ENCODE peak calls at places on chromosome 6, in nine cellular contexts. G, C, P, W, M, Q, T, X and D are unnamed samples. For H3K4me1, the result is how much of the 10 kb centered on the place peaks cover.

GRCh38 chr6:91081452-91082067 is 494.7 kb upstream of the MAP3K7 start:
- DNase-seq in M (no peak), Q (peak), W (peak), C (peak), G (no peak), P (peak), X (no peak), T (no peak), D (no peak)

GRCh38 chr6:125264476-125264875 is 37.3 kb downstream of the HDDC2 start:
- DNase-seq in T (no peak), G (no peak), C (no peak), W (no peak), Q (no peak), P (no peak), X (no peak), M (no peak), D (no peak)

GRCh38 chr6:107670792-107671199 is 153.3 kb downstream of the SCML4 start:
- DNase-seq in C (peak), T (no peak), W (peak), M (peak), X (peak), P (no peak), Q (peak), G (peak), D (peak)

GRCh38 chr6:147161974-147162495 is 42.2 kb upstream of the STXBP5 start:
- DNase-seq in X (no peak), M (no peak), W (no peak), Q (no peak), T (no peak), G (no peak), C (peak), P (no peak), D (no peak)

GRCh38 chr6:33954453-33954852 is 150.7 kb upstream of the MLN start:
- DNase-seq in M (no peak), X (peak), W (no peak), G (no peak), P (no peak), Q (no peak), C (no peak), T (no peak), D (no peak)

GRCh38 chr6:131122516-131122915 is 12.8 kb upstream of the AKAP7 start:
- DNase-seq in X (no peak), G (no peak), T (no peak), Q (no peak), M (no peak), P (no peak), W (no peak), C (no peak), D (no peak)

GRCh38 chr6:72769459-72770125 is 147.7 kb downstream of the KCNQ5 start:
- DNase-seq in T (no peak), G (no peak), W (no peak), M (no peak), C (no peak), P (peak), X (no peak), Q (no peak), D (no peak)

GRCh38 chr6:39884696-39885095 is 49.6 kb downstream of the MOCS1 start:
- DNase-seq in X (no peak), C (no peak), P (no peak), T (no peak), W (no peak), Q (no peak), G (no peak), M (no peak), D (no peak)

GRCh38 chr6:105783333-105783945 is 302.7 kb upstream of the PRDM1 start:
- DNase-seq in G (no peak), W (no peak), T (no peak), Q (no peak), C (no peak), P (no peak), X (no peak), M (no peak), D (no peak)

GRCh38 chr6:133635447-133635846 is 253.5 kb upstream of the TCF21 start:
- DNase-seq in G (no peak), C (peak), W (no peak), M (no peak), Q (no peak), T (no peak), X (no peak), P (no peak), D (no peak)

GRCh38 chr6:76770166-76770565 is 693.1 kb downstream of the HTR1B start:
- DNase-seq in W (no peak), G (no peak), Q (no peak), P (no peak), C (no peak), T (no peak), X (no peak), M (no peak), D (no peak)

GRCh38 chr6:105112577-105112976 is 67.2 kb downstream of the POPDC3 start:
- DNase-seq in G (no peak), M (no peak), T (no peak), X (no peak), Q (no peak), P (peak), C (no peak), W (no peak), D (no peak)

GRCh38 chr6:154157082-154157481 is 118.0 kb downstream of the OPRM1 start:
- DNase-seq in W (no peak), G (no peak), Q (no peak), C (no peak), X (no peak), P (peak), M (no peak), T (no peak), D (no peak)

GRCh38 chr6:94323853-94324252 is 904.5 kb upstream of the EPHA7 start:
- DNase-seq in Q (peak), X (no peak), T (no peak), C (no peak), W (no peak), M (no peak), G (no peak), P (no peak), D (no peak)

GRCh38 chr6:26195924-26196845 is 109.0 kb downstream of the HFE start:
- DNase-seq in M (no peak), X (no peak), Q (no peak), P (peak), C (peak), W (no peak), G (no peak), T (no peak), D (no peak)

GRCh38 chr6:138909511-138909910 is 78.5 kb downstream of the REPS1 start:
- DNase-seq in W (no peak), X (no peak), G (no peak), P (no peak), M (no peak), Q (no peak), C (no peak), T (no peak), D (no peak)

GRCh38 chr6:75317503-75318206 is 33.1 kb upstream of the TMEM30A start:
- DNase-seq in W (no peak), T (no peak), M (no peak), P (no peak), G (no peak), C (no peak), X (no peak), Q (peak), D (no peak)

GRCh38 chr6:36751833-36752186 is 54.2 kb downstream of the RAB44 start:
- DNase-seq in Q (no peak), W (no peak), G (no peak), C (no peak), P (no peak), M (no peak), X (no peak), T (no peak), D (no peak)

GRCh38 chr6:52566853-52567279 is 10.0 kb downstream of the TRAM2 start:
- DNase-seq in X (no peak), P (no peak), G (peak), M (peak), W (no peak), Q (no peak), C (peak), T (no peak), D (no peak)

GRCh38 chr6:79076160-79076559 is 1.9 kb downstream of the PHIP start:
- DNase-seq in P (no peak), G (no peak), C (peak), T (no peak), M (no peak), X (no peak), W (peak), Q (no peak), D (no peak)

DNA sequence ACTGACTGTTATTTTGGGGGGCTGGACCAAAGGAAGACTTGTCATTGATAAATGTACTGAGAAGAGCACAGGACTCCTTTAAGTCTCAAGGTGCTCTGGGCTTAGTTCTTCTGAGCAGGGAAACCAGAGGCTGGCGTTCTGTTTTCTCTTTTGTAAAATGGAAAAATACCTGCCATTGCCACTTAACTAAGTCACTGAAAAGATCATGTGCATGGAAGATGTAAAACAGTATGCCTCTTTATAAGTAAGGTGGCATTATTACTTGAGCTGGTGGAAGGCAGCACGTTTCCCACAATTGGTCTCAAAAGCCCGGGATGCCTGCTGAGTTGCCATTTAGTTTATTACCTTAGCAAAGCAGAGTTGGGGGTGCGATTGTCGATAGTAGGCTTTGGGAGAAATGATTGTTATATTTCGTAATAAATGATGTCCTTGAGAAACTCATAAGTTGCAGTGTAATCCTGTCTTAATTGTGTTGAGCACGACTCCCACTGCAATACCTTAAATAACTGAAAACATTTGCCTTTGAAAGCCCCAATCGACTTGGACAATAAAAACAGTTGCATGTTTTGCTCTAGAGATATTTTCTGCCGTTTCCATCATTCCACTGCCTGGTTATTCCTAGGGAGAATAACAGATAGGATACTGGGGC is 3.6 kb downstream of the JARID2 start:
- DNase-seq in Q (no peak), T (no peak), W (no peak), C (no peak), M (no peak), X (no peak), G (no peak), P (no peak), D (no peak)
- H3K4me1 ChIP-seq in Q (under half), T (under half), W (under half), C (under half), M (under half), X (under half), G (under half), P (under half), D (under half)

GRCh38 chr6:110897433-110897832 is 22.8 kb downstream of the AMD1 start:
- DNase-seq in P (no peak), T (no peak), Q (no peak), G (no peak), X (no peak), C (no peak), W (no peak), M (no peak), D (no peak)
- TF ChIP-seq CTCF in P (no peak), T (no peak), Q (no peak), G (no peak), X (no peak), C (no peak), W (no peak), M (no peak), D (no peak)

DNA sequence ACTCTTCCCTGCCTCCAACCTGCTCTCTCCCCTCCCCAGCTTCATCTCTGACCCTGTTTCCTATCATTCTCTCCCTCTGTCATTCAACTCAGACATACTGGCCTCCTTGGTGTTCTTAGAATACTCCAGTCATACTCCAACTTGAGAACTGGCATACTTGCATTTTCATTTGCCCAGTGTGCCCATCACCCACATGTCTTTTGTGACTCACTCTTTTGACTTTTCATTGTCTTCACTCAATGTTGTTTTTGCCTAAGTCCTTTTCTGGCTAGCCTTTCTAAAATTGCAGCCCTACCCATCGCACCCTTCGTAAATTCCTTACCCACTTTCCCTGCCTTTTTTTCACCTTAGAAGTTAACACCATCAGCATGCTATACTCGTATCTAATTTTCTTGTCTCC is 77.0 kb upstream of the CD2AP start:
- DNase-seq in G (no peak), T (no peak), Q (no peak), M (no peak), X (no peak), W (no peak), P (no peak), C (peak), D (no peak)
- H3K4me1 ChIP-seq in G (under half), T (under half), Q (under half), M (under half), X (under half), W (under half), P (under half), C (under half), D (under half)

GRCh38 chr6:159893064-159893463 is 2.3 kb downstream of the MAS1 start:
- DNase-seq in Q (no peak), X (no peak), M (no peak), P (no peak), W (no peak), T (no peak), G (no peak), C (no peak), D (no peak)
- TF ChIP-seq CTCF in Q (no peak), X (no peak), M (no peak), P (no peak), W (no peak), T (no peak), G (no peak), C (no peak), D (no peak)

DNA sequence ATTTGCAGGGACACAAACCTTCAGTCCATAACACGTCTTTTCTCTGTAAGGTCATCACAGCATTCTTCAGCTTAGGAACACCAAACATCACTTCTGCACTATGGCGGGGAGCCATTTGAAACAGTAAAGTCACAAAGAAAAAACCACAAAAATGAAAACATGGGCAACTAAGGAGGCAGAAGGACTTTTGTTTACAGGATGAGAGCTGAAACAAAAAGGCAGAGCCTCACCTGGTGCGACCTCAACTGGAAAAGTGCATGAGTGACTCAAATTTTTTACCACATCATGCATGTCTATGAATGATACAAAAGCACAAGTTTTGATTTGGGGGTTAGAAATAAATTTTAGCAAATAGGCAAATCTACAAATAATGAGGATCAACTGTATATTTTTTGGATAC is 68.2 kb upstream of the TNFAIP3 start:
- DNase-seq in X (no peak), M (no peak), T (no peak), C (peak), P (no peak), W (no peak), G (no peak), Q (no peak), D (no peak)
- H3K4me1 ChIP-seq in X (under half), M (under half), T (under half), C (under half), P (under half), W (under half), G (under half), Q (under half), D (under half)

DNA sequence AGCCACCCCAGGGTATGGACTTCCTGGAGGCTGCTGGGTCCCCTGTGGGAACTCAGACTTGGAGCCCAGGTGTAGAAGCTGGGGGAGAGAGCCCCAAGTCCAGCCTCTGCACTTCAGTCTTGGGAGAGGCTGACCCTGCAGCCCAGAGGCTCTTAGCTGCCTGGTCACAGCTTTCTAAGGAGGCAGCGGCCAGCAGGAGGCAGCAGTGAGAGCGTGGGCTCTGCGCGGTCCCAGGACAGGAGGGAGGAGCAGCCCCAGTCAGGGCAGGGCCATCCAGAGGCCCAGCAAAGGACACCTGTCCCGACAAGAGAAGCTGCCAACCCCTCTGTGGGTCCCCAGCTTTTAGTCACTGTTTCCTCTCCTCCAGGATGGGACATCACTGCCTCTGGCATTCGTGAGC is 9.4 kb downstream of the TREML2 start:
- DNase-seq in W (peak), X (no peak), P (no peak), G (no peak), C (no peak), M (no peak), T (no peak), Q (peak), D (no peak)
- TF ChIP-seq CTCF in W (peak), X (no peak), P (peak), G (peak), C (peak), M (no peak), T (no peak), Q (peak), D (no peak)

DNA sequence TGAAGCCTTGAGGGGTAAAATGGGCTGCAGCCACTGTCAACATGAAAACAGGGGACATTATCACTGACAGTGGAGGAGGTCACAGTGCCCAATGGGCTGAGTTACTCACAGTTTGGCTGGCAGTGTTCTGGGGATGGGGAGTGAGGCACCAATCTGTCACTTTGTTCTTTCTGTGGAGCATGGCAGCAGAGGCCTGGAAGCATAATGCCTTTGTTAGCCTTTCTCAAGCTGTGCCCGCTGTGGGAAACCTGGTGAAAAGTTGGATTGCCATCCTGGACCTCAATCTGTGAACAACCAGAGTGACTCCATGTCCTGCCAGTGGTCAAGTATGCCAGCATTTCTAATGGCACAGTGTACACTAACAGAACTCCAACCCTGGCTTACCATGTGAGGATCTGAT is 143.6 kb downstream of the OR2B2 start:
- DNase-seq in M (no peak), W (no peak), G (no peak), X (no peak), T (no peak), C (no peak), P (no peak), Q (no peak), D (no peak)
- H3K4me1 ChIP-seq in M (under half), W (under half), G (under half), X (under half), T (under half), C (under half), P (under half), Q (under half), D (under half)

GRCh38 chr6:85942844-85943243 is 300.2 kb upstream of the SYNCRIP start:
- DNase-seq in G (no peak), X (no peak), M (no peak), T (no peak), C (no peak), Q (no peak), P (no peak), W (no peak), D (no peak)
- TF ChIP-seq CTCF in G (no peak), X (no peak), M (no peak), T (no peak), C (no peak), Q (no peak), P (no peak), W (no peak), D (no peak)

GRCh38 chr6:43367245-43367984 is 2.0 kb downstream of the ZNF318 start:
- DNase-seq in P (no peak), T (no peak), M (no peak), C (no peak), G (no peak), Q (no peak), W (no peak), X (no peak), D (no peak)
- H3K4me1 ChIP-seq in P (under half), T (under half), M (under half), C (under half), G (under half), Q (under half), W (under half), X (under half), D (under half)

DNA sequence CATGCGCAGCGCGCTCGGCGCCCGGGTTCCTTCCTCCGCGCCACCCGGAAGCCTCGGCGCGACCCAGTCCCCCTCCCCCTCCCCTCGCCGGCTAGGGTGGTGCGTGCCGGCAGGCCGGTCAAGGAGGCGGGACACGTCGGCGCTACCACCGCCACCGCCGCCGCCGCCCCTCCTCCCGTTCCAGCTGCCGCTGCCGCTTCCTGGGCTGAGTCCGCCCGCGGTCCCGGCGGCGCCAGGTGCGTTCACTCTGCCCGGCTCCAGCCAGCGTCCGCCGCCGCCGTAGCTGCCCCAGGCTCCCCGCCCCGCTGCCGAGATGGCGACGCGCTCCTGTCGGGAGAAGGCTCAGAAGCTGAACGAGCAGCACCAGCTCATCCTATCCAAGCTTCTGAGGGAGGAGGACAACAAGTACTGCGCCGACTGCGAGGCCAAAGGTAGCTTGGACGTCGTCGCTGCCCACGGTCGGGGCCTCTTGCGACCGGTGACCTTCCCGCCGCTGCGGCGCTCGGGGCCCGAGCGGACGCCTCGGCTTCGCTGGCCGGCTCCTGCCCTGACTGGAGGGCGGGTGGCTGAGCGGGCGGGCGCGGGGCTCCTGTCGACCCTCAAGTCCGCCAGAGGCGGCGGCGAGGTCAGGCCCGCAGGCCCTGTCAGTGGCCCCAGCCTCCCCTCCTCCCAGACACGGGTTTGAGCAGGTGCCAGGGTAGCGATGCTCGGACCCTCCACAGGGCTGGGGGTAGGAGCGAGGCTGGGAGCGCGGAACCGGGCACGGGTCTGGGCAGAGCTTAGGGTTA is at the start of gene SMAP1:
- DNase-seq in G (peak), P (peak), M (peak), T (peak), W (peak), Q (peak), C (peak), X (peak), D (peak)
- TF ChIP-seq CTCF in G (no peak), P (no peak), M (no peak), T (no peak), W (no peak), Q (no peak), C (no peak), X (no peak), D (no peak)